ENCODE peak calls at places on chromosomes 12 and 14, in seven cellular contexts. One of them, this sample, is unnamed.

GRCh38 chr12:6062427-6063378 is 61.8 kb downstream of the VWF start:
- DNase-seq in BE2C: peak; percentile 76
- DNase-seq in EL: peak; percentile 54
- DNase-seq in left ventricle myocardium inferior: no peak
- DNase-seq in CD8-positive, alpha-beta T cell: peak; percentile 81
- DNase-seq in DMS153: no peak
- DNase-seq in activated CD4-positive, alpha-beta memory T cell treated with anti-CD3 and anti-CD28 coated beads for 36 hours: peak; percentile 66
- DNase-seq in this sample: peak; percentile 30

GRCh38 chr12:53825246-53826081 is 73.7 kb upstream of the CISTR start:
- DNase-seq in left ventricle myocardium inferior: no peak
- DNase-seq in DMS153: peak; percentile 1
- DNase-seq in BE2C: no peak
- DNase-seq in activated CD4-positive, alpha-beta memory T cell treated with anti-CD3 and anti-CD28 coated beads for 36 hours: no peak
- DNase-seq in CD8-positive, alpha-beta T cell: no peak
- DNase-seq in EL: peak; percentile 46
- DNase-seq in this sample: no peak

GRCh38 chr12:6943387-6943718 is 263 bp upstream of the RNU7-1 start:
- DNase-seq in left ventricle myocardium inferior: peak; percentile 71
- DNase-seq in BE2C: peak; percentile 88
- DNase-seq in CD8-positive, alpha-beta T cell: peak; percentile 80
- DNase-seq in DMS153: peak; percentile 86
- DNase-seq in activated CD4-positive, alpha-beta memory T cell treated with anti-CD3 and anti-CD28 coated beads for 36 hours: peak; percentile 87
- DNase-seq in EL: peak; percentile 90
- DNase-seq in this sample: peak; percentile 81

GRCh38 chr14:94989417-94989816 is 167.9 kb downstream of the DICER1 start:
- DNase-seq in BE2C: no peak
- DNase-seq in CD8-positive, alpha-beta T cell: no peak
- DNase-seq in activated CD4-positive, alpha-beta memory T cell treated with anti-CD3 and anti-CD28 coated beads for 36 hours: no peak
- DNase-seq in EL: no peak
- DNase-seq in left ventricle myocardium inferior: no peak
- DNase-seq in DMS153: no peak
- DNase-seq in this sample: no peak

GRCh38 chr14:19743256-19743655 is at the start of gene OR4Q3:
- DNase-seq in DMS153: no peak
- DNase-seq in BE2C: no peak
- DNase-seq in activated CD4-positive, alpha-beta memory T cell treated with anti-CD3 and anti-CD28 coated beads for 36 hours: no peak
- DNase-seq in CD8-positive, alpha-beta T cell: no peak
- DNase-seq in EL: no peak
- DNase-seq in left ventricle myocardium inferior: no peak
- DNase-seq in this sample: no peak

GRCh38 chr14:22263961-22264360 is 325.1 kb downstream of the DAD1 start:
- DNase-seq in EL: no peak
- DNase-seq in left ventricle myocardium inferior: no peak
- DNase-seq in CD8-positive, alpha-beta T cell: no peak
- DNase-seq in activated CD4-positive, alpha-beta memory T cell treated with anti-CD3 and anti-CD28 coated beads for 36 hours: no peak
- DNase-seq in BE2C: no peak
- DNase-seq in DMS153: no peak
- DNase-seq in this sample: no peak

GRCh38 chr12:122467983-122468382 is 32.7 kb downstream of the ZCCHC8 start:
- DNase-seq in DMS153: no peak
- DNase-seq in EL: no peak
- DNase-seq in BE2C: no peak
- DNase-seq in left ventricle myocardium inferior: no peak
- DNase-seq in activated CD4-positive, alpha-beta memory T cell treated with anti-CD3 and anti-CD28 coated beads for 36 hours: no peak
- DNase-seq in CD8-positive, alpha-beta T cell: peak; percentile 21
- DNase-seq in this sample: no peak

GRCh38 chr12:80625901-80626300 is 81.5 kb upstream of the MYF6 start:
- DNase-seq in DMS153: no peak
- DNase-seq in left ventricle myocardium inferior: no peak
- DNase-seq in EL: no peak
- DNase-seq in activated CD4-positive, alpha-beta memory T cell treated with anti-CD3 and anti-CD28 coated beads for 36 hours: no peak
- DNase-seq in BE2C: no peak
- DNase-seq in CD8-positive, alpha-beta T cell: no peak
- DNase-seq in this sample: no peak

GRCh38 chr12:49985981-49986380 is 13.2 kb downstream of the AQP6 start:
- DNase-seq in CD8-positive, alpha-beta T cell: no peak
- DNase-seq in activated CD4-positive, alpha-beta memory T cell treated with anti-CD3 and anti-CD28 coated beads for 36 hours: no peak
- DNase-seq in left ventricle myocardium inferior: no peak
- DNase-seq in BE2C: no peak
- DNase-seq in DMS153: no peak
- DNase-seq in EL: no peak
- DNase-seq in this sample: no peak

GRCh38 chr12:50117057-50117622 is 5.1 kb downstream of the COX14 start:
- DNase-seq in BE2C: no peak
- DNase-seq in DMS153: no peak
- DNase-seq in CD8-positive, alpha-beta T cell: no peak
- DNase-seq in EL: no peak
- DNase-seq in activated CD4-positive, alpha-beta memory T cell treated with anti-CD3 and anti-CD28 coated beads for 36 hours: peak; percentile 6
- DNase-seq in left ventricle myocardium inferior: no peak
- DNase-seq in this sample: no peak

GRCh38 chr14:106845286-106846087 is 1319.1 kb downstream of the TMEM121 start:
- DNase-seq in activated CD4-positive, alpha-beta memory T cell treated with anti-CD3 and anti-CD28 coated beads for 36 hours: peak; percentile 64
- DNase-seq in EL: no peak
- DNase-seq in CD8-positive, alpha-beta T cell: peak; percentile 67
- DNase-seq in DMS153: peak; percentile 41
- DNase-seq in left ventricle myocardium inferior: no peak
- DNase-seq in BE2C: peak; percentile 6
- DNase-seq in this sample: peak; percentile 30

GRCh38 chr14:76936483-76936882 is 92.0 kb downstream of the IRF2BPL start:
- DNase-seq in BE2C: no peak
- DNase-seq in left ventricle myocardium inferior: no peak
- DNase-seq in EL: no peak
- DNase-seq in CD8-positive, alpha-beta T cell: no peak
- DNase-seq in DMS153: no peak
- DNase-seq in activated CD4-positive, alpha-beta memory T cell treated with anti-CD3 and anti-CD28 coated beads for 36 hours: no peak
- DNase-seq in this sample: peak; percentile 65

GRCh38 chr14:51576899-51577298 is 74.8 kb upstream of the FRMD6 start:
- DNase-seq in activated CD4-positive, alpha-beta memory T cell treated with anti-CD3 and anti-CD28 coated beads for 36 hours: no peak
- DNase-seq in CD8-positive, alpha-beta T cell: no peak
- DNase-seq in BE2C: no peak
- DNase-seq in DMS153: no peak
- DNase-seq in EL: no peak
- DNase-seq in left ventricle myocardium inferior: no peak
- DNase-seq in this sample: no peak

GRCh38 chr14:105488781-105489606 is 2.1 kb upstream of the TEDC1 start:
- DNase-seq in CD8-positive, alpha-beta T cell: no peak
- DNase-seq in left ventricle myocardium inferior: peak; percentile 22
- DNase-seq in activated CD4-positive, alpha-beta memory T cell treated with anti-CD3 and anti-CD28 coated beads for 36 hours: no peak
- DNase-seq in DMS153: no peak
- DNase-seq in EL: no peak
- DNase-seq in BE2C: no peak
- DNase-seq in this sample: peak; percentile 39

GRCh38 chr14:30657606-30658163 is 35.6 kb downstream of the SCFD1 start:
- DNase-seq in activated CD4-positive, alpha-beta memory T cell treated with anti-CD3 and anti-CD28 coated beads for 36 hours: no peak
- DNase-seq in BE2C: no peak
- DNase-seq in CD8-positive, alpha-beta T cell: no peak
- DNase-seq in EL: no peak
- DNase-seq in DMS153: no peak
- DNase-seq in left ventricle myocardium inferior: no peak
- DNase-seq in this sample: no peak

GRCh38 chr12:3432176-3432742 is 58.7 kb upstream of the PRMT8 start:
- DNase-seq in BE2C: no peak
- DNase-seq in EL: peak; percentile 7
- DNase-seq in activated CD4-positive, alpha-beta memory T cell treated with anti-CD3 and anti-CD28 coated beads for 36 hours: no peak
- DNase-seq in DMS153: peak; percentile 66
- DNase-seq in left ventricle myocardium inferior: no peak
- DNase-seq in CD8-positive, alpha-beta T cell: no peak
- DNase-seq in this sample: no peak

GRCh38 chr14:21205678-21206581 is 50.1 kb upstream of the OR5AU1 start:
- DNase-seq in activated CD4-positive, alpha-beta memory T cell treated with anti-CD3 and anti-CD28 coated beads for 36 hours: no peak
- DNase-seq in EL: no peak
- DNase-seq in BE2C: no peak
- DNase-seq in CD8-positive, alpha-beta T cell: no peak
- DNase-seq in left ventricle myocardium inferior: no peak
- DNase-seq in DMS153: no peak
- DNase-seq in this sample: no peak

GRCh38 chr14:67944605-67945004 is 125.0 kb downstream of the RAD51B start:
- DNase-seq in BE2C: no peak
- DNase-seq in DMS153: no peak
- DNase-seq in activated CD4-positive, alpha-beta memory T cell treated with anti-CD3 and anti-CD28 coated beads for 36 hours: no peak
- DNase-seq in CD8-positive, alpha-beta T cell: no peak
- DNase-seq in EL: no peak
- DNase-seq in left ventricle myocardium inferior: no peak
- DNase-seq in this sample: no peak

GRCh38 chr12:6767301-6767591 is 1.1 kb downstream of the PTMS start:
- DNase-seq in DMS153: no peak
- DNase-seq in activated CD4-positive, alpha-beta memory T cell treated with anti-CD3 and anti-CD28 coated beads for 36 hours: no peak
- DNase-seq in EL: no peak
- DNase-seq in CD8-positive, alpha-beta T cell: no peak
- DNase-seq in BE2C: no peak
- DNase-seq in left ventricle myocardium inferior: no peak
- DNase-seq in this sample: no peak

GRCh38 chr12:66716522-66716921 is 37.6 kb upstream of the GRIP1 start:
- DNase-seq in activated CD4-positive, alpha-beta memory T cell treated with anti-CD3 and anti-CD28 coated beads for 36 hours: peak; percentile 10
- DNase-seq in left ventricle myocardium inferior: no peak
- DNase-seq in EL: no peak
- DNase-seq in BE2C: no peak
- DNase-seq in CD8-positive, alpha-beta T cell: no peak
- DNase-seq in DMS153: no peak
- DNase-seq in this sample: no peak

GRCh38 chr12:79690606-79691298 is at the start of gene PAWR:
- DNase-seq in CD8-positive, alpha-beta T cell: peak; percentile 49
- DNase-seq in BE2C: peak; percentile 22
- DNase-seq in left ventricle myocardium inferior: peak; percentile 47
- DNase-seq in DMS153: peak; percentile 81
- DNase-seq in activated CD4-positive, alpha-beta memory T cell treated with anti-CD3 and anti-CD28 coated beads for 36 hours: peak; percentile 38
- DNase-seq in EL: peak; percentile 81
- DNase-seq in this sample: peak; percentile 74

GRCh38 chr12:46442239-46442638 is 69.7 kb upstream of the SLC38A2 start:
- DNase-seq in left ventricle myocardium inferior: no peak
- DNase-seq in CD8-positive, alpha-beta T cell: no peak
- DNase-seq in activated CD4-positive, alpha-beta memory T cell treated with anti-CD3 and anti-CD28 coated beads for 36 hours: no peak
- DNase-seq in DMS153: no peak
- DNase-seq in BE2C: no peak
- DNase-seq in EL: peak; percentile 55
- DNase-seq in this sample: no peak

GRCh38 chr12:55972045-55972843 is 1.6 kb upstream of the RAB5B start:
- DNase-seq in DMS153: no peak
- DNase-seq in left ventricle myocardium inferior: no peak
- DNase-seq in EL: peak; percentile 79
- DNase-seq in BE2C: no peak
- DNase-seq in CD8-positive, alpha-beta T cell: no peak
- DNase-seq in activated CD4-positive, alpha-beta memory T cell treated with anti-CD3 and anti-CD28 coated beads for 36 hours: no peak
- DNase-seq in this sample: no peak

GRCh38 chr12:94186461-94187237 is 38.3 kb downstream of the PLXNC1 start:
- DNase-seq in left ventricle myocardium inferior: peak; percentile 53
- DNase-seq in BE2C: peak; percentile 93
- DNase-seq in CD8-positive, alpha-beta T cell: no peak
- DNase-seq in activated CD4-positive, alpha-beta memory T cell treated with anti-CD3 and anti-CD28 coated beads for 36 hours: no peak
- DNase-seq in EL: peak; percentile 67
- DNase-seq in DMS153: peak; percentile 20
- DNase-seq in this sample: peak; percentile 76

GRCh38 chr14:55767291-55767690 is 187.3 kb downstream of the KTN1 start:
- DNase-seq in activated CD4-positive, alpha-beta memory T cell treated with anti-CD3 and anti-CD28 coated beads for 36 hours: no peak
- DNase-seq in DMS153: no peak
- DNase-seq in BE2C: no peak
- DNase-seq in CD8-positive, alpha-beta T cell: no peak
- DNase-seq in left ventricle myocardium inferior: no peak
- DNase-seq in EL: no peak
- DNase-seq in this sample: no peak

GRCh38 chr14:61461808-61462275 is 140.5 kb downstream of the PRKCH start:
- DNase-seq in left ventricle myocardium inferior: no peak
- DNase-seq in EL: peak; percentile 79
- DNase-seq in CD8-positive, alpha-beta T cell: peak; percentile 49
- DNase-seq in BE2C: peak; percentile 55
- DNase-seq in activated CD4-positive, alpha-beta memory T cell treated with anti-CD3 and anti-CD28 coated beads for 36 hours: no peak
- DNase-seq in DMS153: peak; percentile 51
- DNase-seq in this sample: no peak

GRCh38 chr12:10119072-10119471 is 10.9 kb downstream of the CLEC7A start:
- DNase-seq in activated CD4-positive, alpha-beta memory T cell treated with anti-CD3 and anti-CD28 coated beads for 36 hours: no peak
- DNase-seq in CD8-positive, alpha-beta T cell: no peak
- DNase-seq in DMS153: no peak
- DNase-seq in left ventricle myocardium inferior: no peak
- DNase-seq in BE2C: no peak
- DNase-seq in EL: peak; percentile 56
- DNase-seq in this sample: no peak

This sample was measured in uterus.